ENCODE peak calls at places on chromosomes 16 and 17, in six cellular contexts. N is HFF-Myc, G is lower lobe of right lung, V is HCT116, Q is breast epithelium, C is AG10803. W is an unnamed sample.

GRCh38 chr17:76566988-76567431 is 18.6 kb downstream of the ST6GALNAC2 start:
- DNase-seq in N (no peak), G (no peak), V (no peak), Q (no peak), C (no peak), W (no peak)

GRCh38 chr16:49019081-49019633 is 262.5 kb downstream of the CBLN1 start:
- DNase-seq in N (peak), G (no peak), V (no peak), Q (no peak), C (peak), W (no peak)

GRCh38 chr16:31033709-31034492 is 543 bp downstream of the STX4 start:
- DNase-seq in N (peak), G (peak), V (peak), Q (peak), C (peak), W (peak)

GRCh38 chr16:22648141-22648540 is 137.4 kb downstream of the NPIPB5 start:
- DNase-seq in N (no peak), G (no peak), V (no peak), Q (no peak), C (no peak), W (no peak)

GRCh38 chr17:3773966-3774365 is 27.0 kb downstream of the ITGAE start:
- DNase-seq in N (no peak), G (no peak), V (no peak), Q (no peak), C (no peak), W (no peak)

GRCh38 chr17:81097134-81097942 is 62.4 kb downstream of the BAIAP2 start:
- DNase-seq in N (no peak), G (peak), V (peak), Q (no peak), C (peak), W (peak)

GRCh38 chr16:56189990-56190902 is 1.0 kb upstream of the GNAO1 start:
- DNase-seq in N (no peak), G (no peak), V (no peak), Q (no peak), C (no peak), W (no peak)

GRCh38 chr17:42852351-42852750 is 1.4 kb downstream of the AOC3 start:
- DNase-seq in N (no peak), G (no peak), V (no peak), Q (peak), C (no peak), W (no peak)

GRCh38 chr17:35889241-35889640 is 9.1 kb upstream of the CCL5 start:
- DNase-seq in N (no peak), G (no peak), V (no peak), Q (no peak), C (no peak), W (no peak)

GRCh38 chr17:82441686-82442487 is 8.7 kb downstream of the CYBC1 start:
- DNase-seq in N (no peak), G (no peak), V (no peak), Q (no peak), C (no peak), W (no peak)

GRCh38 chr16:28974007-28974436 is 556 bp upstream of the SPNS1 start:
- DNase-seq in N (peak), G (peak), V (peak), Q (no peak), C (peak), W (peak)

GRCh38 chr17:48179071-48179945 is 71.7 kb downstream of the SNX11 start:
- DNase-seq in N (no peak), G (no peak), V (no peak), Q (no peak), C (peak), W (no peak)

GRCh38 chr17:83054518-83055125 is 24.8 kb upstream of the METRNL start:
- DNase-seq in N (no peak), G (peak), V (no peak), Q (peak), C (no peak), W (peak)

GRCh38 chr17:56681561-56682266 is 88.2 kb downstream of the NOG start:
- DNase-seq in N (peak), G (no peak), V (peak), Q (no peak), C (peak), W (no peak)

GRCh38 chr17:77894126-77894956 is 64.2 kb upstream of the TNRC6C start:
- DNase-seq in N (no peak), G (no peak), V (no peak), Q (no peak), C (no peak), W (no peak)

GRCh38 chr17:5837055-5837491 is 233.1 kb upstream of the WSCD1 start:
- DNase-seq in N (no peak), G (no peak), V (peak), Q (no peak), C (peak), W (no peak)

GRCh38 chr16:66891797-66892196 is 11.5 kb downstream of the PDP2 start:
- DNase-seq in N (no peak), G (no peak), V (no peak), Q (no peak), C (no peak), W (no peak)

GRCh38 chr17:9693755-9694154 is 48.4 kb downstream of the USP43 start:
- DNase-seq in N (no peak), G (no peak), V (no peak), Q (no peak), C (no peak), W (no peak)

GRCh38 chr16:54171855-54172537 is 114.6 kb downstream of the IRX3 start:
- DNase-seq in N (no peak), G (no peak), V (no peak), Q (no peak), C (peak), W (no peak)

GRCh38 chr17:62802531-62803205 is 5.4 kb downstream of the MARCHF10 start:
- DNase-seq in N (no peak), G (no peak), V (no peak), Q (no peak), C (no peak), W (no peak)

GRCh38 chr17:7351665-7352558 is at the start of gene KCTD11:
- DNase-seq in N (no peak), G (peak), V (peak), Q (peak), C (peak), W (peak)

GRCh38 chr17:29526322-29526721 is 40.5 kb downstream of the ABHD15 start:
- DNase-seq in N (no peak), G (no peak), V (no peak), Q (no peak), C (no peak), W (no peak)

DNA sequence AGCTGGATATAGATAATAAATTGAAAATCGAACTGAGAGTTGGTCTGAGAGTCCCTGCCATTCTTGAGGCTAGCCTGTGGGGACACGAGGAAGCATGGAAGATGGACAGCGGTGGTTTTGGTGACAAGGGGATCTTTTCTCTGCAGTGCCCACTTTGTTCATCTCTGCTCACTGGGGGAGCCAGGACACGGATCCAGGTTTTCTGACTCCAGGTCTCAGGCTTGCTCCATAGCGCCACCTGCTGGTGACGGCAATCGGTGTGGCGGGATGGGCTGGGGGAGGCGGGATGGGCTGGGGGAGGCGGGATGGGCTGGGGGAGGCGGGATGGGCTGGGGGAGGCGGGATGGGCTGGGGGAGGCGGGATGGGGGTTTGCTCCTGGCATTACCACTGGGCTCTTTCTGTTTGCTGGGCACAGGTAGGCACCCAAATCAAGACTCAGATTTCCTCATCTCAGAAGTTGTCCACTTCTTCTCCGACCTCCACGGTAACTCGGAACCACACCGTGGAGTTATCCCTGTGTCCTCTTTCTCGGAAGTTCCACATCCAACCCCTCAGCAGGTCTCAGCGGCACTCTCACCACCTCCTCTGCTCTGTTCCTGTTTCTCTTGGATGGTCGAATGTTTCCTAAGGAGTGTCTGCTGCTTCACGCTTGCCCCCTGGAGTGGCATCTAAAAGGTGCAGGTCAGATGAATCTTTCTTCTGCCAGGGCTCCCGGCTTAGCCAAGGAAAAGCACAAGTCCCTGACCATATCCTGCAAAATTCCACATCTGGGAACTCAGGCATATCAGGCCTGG is 142.4 kb downstream of the CYLD start:
- DNase-seq in N (no peak), G (no peak), V (no peak), Q (no peak), C (no peak), W (no peak)
- TF ChIP-seq CTCF in N (peak), G (peak), V (peak), Q (no peak), C (peak), W (no peak)

DNA sequence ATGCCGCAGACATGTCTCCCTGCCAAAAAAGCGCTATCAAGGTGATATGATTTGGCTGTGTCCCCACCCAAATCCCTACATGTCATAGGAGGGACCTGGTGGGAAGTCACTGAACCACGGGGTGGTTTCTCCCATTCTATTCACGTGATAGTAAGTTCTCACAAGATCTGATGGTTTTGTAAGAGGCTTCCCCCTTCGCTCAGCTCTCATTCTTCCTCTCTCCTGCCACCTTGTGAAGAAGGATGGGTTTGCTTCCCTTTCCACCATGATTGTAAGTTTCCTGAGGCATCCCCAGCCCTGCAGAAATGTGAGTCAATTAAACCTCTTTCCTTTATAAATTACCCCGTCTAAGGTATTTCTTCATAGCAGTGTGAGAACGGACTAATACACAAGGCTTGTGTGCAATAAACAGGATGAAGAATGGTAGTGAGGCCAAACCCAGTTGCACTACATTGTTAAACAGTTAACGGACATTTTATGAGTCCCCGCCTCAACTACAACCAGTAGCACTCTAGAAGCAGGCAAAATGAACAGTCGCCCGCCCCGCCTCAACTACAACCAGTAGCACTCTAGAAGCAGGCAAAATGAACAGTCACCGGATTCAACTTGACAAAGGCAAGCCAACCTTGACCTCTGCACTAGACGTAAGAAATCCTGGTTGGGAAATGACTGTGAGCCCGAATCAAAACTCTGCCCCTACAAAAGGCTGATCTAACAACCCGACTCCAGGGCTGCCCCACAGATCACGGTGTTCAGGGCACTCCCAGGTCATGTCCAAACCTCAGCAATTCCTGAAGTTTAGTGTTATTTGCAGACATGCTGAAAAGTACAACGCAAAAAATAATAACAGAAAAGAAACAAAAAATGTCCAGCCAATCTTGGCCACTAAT is 26.3 kb downstream of the VPS53 start:
- DNase-seq in N (no peak), G (no peak), V (no peak), Q (no peak), C (peak), W (no peak)
- TF ChIP-seq CTCF in N (peak), G (peak), V (peak), Q (no peak), C (peak), W (no peak)

GRCh38 chr17:50266384-50267073 is 7.7 kb upstream of the TMEM92 start:
- DNase-seq in N (peak), G (peak), V (no peak), Q (peak), C (peak), W (peak)
- TF ChIP-seq CTCF in N (no peak), G (peak), V (no peak), Q (no peak), C (peak), W (no peak)

GRCh38 chr17:60586288-60586974 is 13.6 kb upstream of the PPM1D start:
- DNase-seq in N (no peak), G (no peak), V (no peak), Q (no peak), C (peak), W (no peak)
- TF ChIP-seq CTCF in N (no peak), G (peak), V (peak), Q (no peak), C (peak), W (no peak)